ENCODE peak calls at places on chromosomes 4 and X, in six cellular contexts. L is Peyer's patch; G is CD8-positive, alpha-beta T cell; V is fibroblast of lung; P is transverse colon; T is gastrocnemius medialis. D is an unnamed sample. For H3K4me1, the result is how much of the 10 kb centered on the place peaks cover.

GRCh38 chrX:72132456-72132855 is 741 bp upstream of the RTL5 start:
- DNase-seq in L (no peak), G (no peak), V (no peak), P (no peak), T (no peak), D (no peak)

GRCh38 chr4:174402470-174403176 is 118.9 kb downstream of the CEP44 start:
- DNase-seq in L (no peak), G (no peak), V (no peak), P (no peak), T (no peak), D (no peak)

GRCh38 chrX:37378399-37378798 is 29.2 kb downstream of the PRRG1 start:
- DNase-seq in L (no peak), G (no peak), V (peak), P (no peak), T (no peak), D (no peak)

GRCh38 chrX:30822719-30823118 is 66.3 kb downstream of the TAB3 start:
- DNase-seq in L (no peak), G (no peak), V (no peak), P (no peak), T (no peak), D (no peak)

GRCh38 chrX:123311486-123311885 is 127.4 kb downstream of the GRIA3 start:
- DNase-seq in L (no peak), G (no peak), V (no peak), P (no peak), T (no peak), D (no peak)

GRCh38 chr4:67035501-67035900 is 509.8 kb downstream of the CENPC start:
- DNase-seq in L (no peak), G (no peak), V (peak), P (no peak), T (no peak), D (no peak)

GRCh38 chrX:146224442-146224841 is 406.8 kb downstream of the SLITRK2 start:
- DNase-seq in L (no peak), G (no peak), V (no peak), P (no peak), T (no peak), D (no peak)

GRCh38 chr4:128916832-128917231 is 107.3 kb downstream of the JADE1 start:
- DNase-seq in L (peak), G (no peak), V (no peak), P (peak), T (peak), D (peak)

GRCh38 chr4:157172011-157172410 is 48.5 kb upstream of the GRIA2 start:
- DNase-seq in L (no peak), G (no peak), V (peak), P (no peak), T (no peak), D (no peak)

GRCh38 chr4:189302719-189303118 is 638.0 kb upstream of the FRG1 start:
- DNase-seq in L (no peak), G (no peak), V (no peak), P (no peak), T (no peak), D (no peak)

GRCh38 chr4:2340272-2341061 is 78.0 kb downstream of the ZFYVE28 start:
- DNase-seq in L (no peak), G (no peak), V (no peak), P (no peak), T (no peak), D (no peak)

GRCh38 chr4:41177016-41177415 is 37.3 kb downstream of the APBB2 start:
- DNase-seq in L (no peak), G (no peak), V (peak), P (no peak), T (no peak), D (no peak)

GRCh38 chr4:8316911-8317351 is 47.4 kb downstream of the HTRA3 start:
- DNase-seq in L (peak), G (no peak), V (no peak), P (no peak), T (no peak), D (no peak)

GRCh38 chr4:68735106-68735505 is 64.7 kb upstream of the UGT2B15 start:
- DNase-seq in L (no peak), G (no peak), V (no peak), P (no peak), T (no peak), D (no peak)

GRCh38 chrX:30824275-30824674 is 64.8 kb downstream of the TAB3 start:
- DNase-seq in L (no peak), G (no peak), V (no peak), P (no peak), T (no peak), D (no peak)

GRCh38 chr4:13970349-13970748 is 342.8 kb upstream of the BOD1L1 start:
- DNase-seq in L (no peak), G (no peak), V (peak), P (no peak), T (no peak), D (no peak)

GRCh38 chr4:13968723-13969122 is 341.2 kb upstream of the BOD1L1 start:
- DNase-seq in L (no peak), G (no peak), V (peak), P (no peak), T (no peak), D (no peak)

GRCh38 chr4:13963601-13964000 is 336.1 kb upstream of the BOD1L1 start:
- DNase-seq in L (no peak), G (no peak), V (peak), P (no peak), T (no peak), D (no peak)

DNA sequence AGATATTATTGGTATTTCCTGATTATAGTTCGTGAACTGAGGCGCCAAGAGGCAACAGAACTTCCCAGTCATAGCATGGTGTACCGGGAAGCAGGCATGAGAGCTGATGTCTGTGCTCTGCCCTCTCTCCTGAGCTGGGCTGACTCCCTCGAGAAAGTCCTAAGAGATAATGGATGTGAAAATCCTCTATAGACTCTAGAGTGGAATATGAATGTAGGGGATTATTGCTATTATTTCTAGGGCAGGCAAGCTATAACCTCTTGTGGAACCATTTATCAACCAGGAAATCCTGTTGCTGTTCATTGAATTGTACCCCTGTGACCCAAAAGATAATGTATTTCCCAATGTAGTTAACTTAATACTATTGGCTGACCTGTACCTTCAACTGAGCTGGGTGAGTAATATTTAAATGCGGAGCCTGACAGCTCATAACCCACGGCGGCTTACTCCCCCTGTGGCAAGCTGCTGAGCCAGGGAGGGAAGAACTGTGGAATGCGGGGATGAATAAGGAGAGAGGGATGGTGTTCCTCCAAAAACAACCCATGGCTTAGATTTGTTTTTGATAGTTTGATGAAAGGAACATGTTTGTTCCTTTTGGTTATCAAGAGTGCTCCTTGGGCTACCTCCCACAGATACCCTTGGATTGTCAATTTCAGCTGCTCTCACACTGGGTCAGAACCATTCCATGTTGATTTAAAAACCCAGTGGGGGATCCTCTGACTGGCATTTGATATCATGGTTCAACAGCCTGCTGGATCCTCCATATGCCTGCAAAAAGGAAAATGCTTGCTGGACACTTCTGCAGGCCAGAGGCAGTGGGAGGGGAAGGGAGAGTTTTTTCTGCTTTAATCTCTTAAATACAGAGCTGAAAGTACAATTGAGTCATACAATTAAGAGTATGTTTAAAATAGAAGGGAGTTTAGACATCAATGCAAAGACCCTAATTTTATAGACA is 339.0 kb upstream of the BOD1L1 start:
- DNase-seq in L (no peak), G (no peak), V (peak), P (no peak), T (no peak), D (no peak)
- TF ChIP-seq CTCF in L (no peak), G (no peak), V (no peak), P (no peak), T (no peak), D (no peak)

GRCh38 chr4:16122784-16123183 is 39.0 kb upstream of the PROM1 start:
- DNase-seq in L (no peak), G (no peak), V (no peak), P (no peak), T (no peak), D (no peak)
- H3K4me1 ChIP-seq in L (under half), G (under half), V (under half), P (under half), T (under half), D (under half)

GRCh38 chr4:1042352-1043025 is 31.1 kb downstream of the FGFRL1 start:
- DNase-seq in L (no peak), G (peak), V (no peak), P (no peak), T (no peak), D (no peak)
- H3K4me3 ChIP-seq in L (no peak), G (no peak), V (no peak), P (no peak), T (no peak), D (no peak)

GRCh38 chrX:149539283-149540132 is 1.3 kb upstream of the EOLA1 start:
- DNase-seq in L (peak), G (peak), V (peak), P (peak), T (peak), D (peak)
- TF ChIP-seq CTCF in L (no peak), G (no peak), V (no peak), P (no peak), T (no peak), D (no peak)